ENCODE peak calls at places on chromosomes 6 and 20, in four cellular contexts. W is right lobe of liver, N is IMR-90, A is GM23338. Y is an unnamed sample.
A peak's percentile ranks its signal among the peaks of the same experiment; 100 is the strongest.

GRCh38 chr20:10242166-10242565 is 23.5 kb downstream of the SNAP25 start:
- DNase-seq in A (no peak), W (no peak), N (no peak), Y (no peak)

GRCh38 chr6:149834513-149835481 is 29.4 kb downstream of the LRP11 start:
- DNase-seq in A (peak; percentile 81), N (peak; percentile 79), W (no peak), Y (no peak)

GRCh38 chr20:53677447-53678314 is 84.0 kb upstream of the ZNF217 start:
- DNase-seq in W (peak; percentile 85), N (peak; percentile 46), A (peak; percentile 52), Y (no peak)

GRCh38 chr6:106155219-106155830 is 69.2 kb downstream of the PRDM1 start:
- DNase-seq in W (no peak), N (no peak), A (no peak), Y (no peak)

GRCh38 chr6:37242429-37243052 is 15.0 kb upstream of the TBC1D22B start:
- DNase-seq in N (peak; percentile 99), A (no peak), W (no peak), Y (no peak)

GRCh38 chr6:87200469-87201174 is 45.3 kb downstream of the ZNF292 start:
- DNase-seq in A (no peak), N (peak; percentile 41), W (no peak), Y (peak; percentile 34)

GRCh38 chr6:136863752-136864151 is 41.4 kb downstream of the PEX7 start:
- DNase-seq in N (no peak), W (no peak), A (no peak), Y (no peak)

GRCh38 chr6:52305385-52305784 is 20.8 kb upstream of the MCM3 start:
- DNase-seq in N (no peak), A (no peak), W (no peak), Y (no peak)

GRCh38 chr6:56539503-56540105 is 103.1 kb downstream of the DST start:
- DNase-seq in A (no peak), N (no peak), W (no peak), Y (no peak)

GRCh38 chr6:133671376-133671775 is 217.5 kb upstream of the TCF21 start:
- DNase-seq in W (no peak), A (no peak), N (no peak), Y (no peak)

GRCh38 chr6:56491606-56492328 is 150.9 kb downstream of the DST start:
- DNase-seq in A (no peak), W (no peak), N (no peak), Y (no peak)

GRCh38 chr6:33427585-33428218 is 7.8 kb downstream of the SYNGAP1 start:
- DNase-seq in A (peak; percentile 47), N (no peak), W (no peak), Y (peak; percentile 90)

GRCh38 chr6:36840471-36841461 is 1.5 kb upstream of the CPNE5 start:
- DNase-seq in A (peak; percentile 58), W (no peak), N (no peak), Y (no peak)

DNA sequence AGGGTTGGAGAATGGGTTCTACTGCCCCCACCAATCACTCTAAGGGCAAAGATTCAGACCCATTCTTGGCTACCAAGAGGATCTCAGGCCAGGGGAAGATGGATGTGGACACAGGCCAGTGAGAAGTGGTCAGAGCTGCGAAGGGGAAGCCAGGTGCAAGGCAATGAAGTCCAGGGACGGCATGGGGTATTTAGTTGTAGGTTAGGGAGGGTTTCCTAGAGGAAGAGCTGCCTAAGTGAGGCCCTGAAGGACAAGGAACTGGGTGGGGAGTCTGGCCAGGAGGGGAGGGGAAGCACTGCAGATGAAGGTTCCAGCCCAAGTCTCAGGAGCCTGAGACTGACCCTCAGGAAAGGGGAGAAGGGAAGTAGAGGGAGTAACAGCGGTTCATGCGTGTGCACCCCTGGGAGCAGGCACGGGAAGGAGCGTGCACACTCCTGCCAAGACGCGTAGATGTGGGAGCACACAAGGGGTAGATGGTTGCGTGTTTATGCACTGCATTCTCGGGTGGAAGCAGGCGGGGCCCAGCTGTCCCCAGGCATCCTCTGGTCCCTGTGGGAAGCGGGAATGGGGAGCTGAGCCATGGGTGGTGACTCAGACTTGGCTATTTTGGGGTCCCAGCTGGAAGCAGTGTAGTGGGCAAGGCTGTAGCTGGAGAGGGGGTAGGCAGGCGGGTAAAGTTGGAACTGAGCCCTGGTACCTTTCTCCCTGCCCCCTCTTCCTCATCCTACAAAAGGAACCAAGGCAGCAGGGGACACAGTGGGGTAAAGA is 3.3 kb downstream of the ACTL10 start:
- DNase-seq in A (no peak), N (no peak), W (no peak), Y (no peak)
- H3K4me1 ChIP-seq in A (peaks cover 25% of the 10 kb centered on the region), N (peaks cover 28% of the 10 kb centered on the region), W (peaks cover 19% of the 10 kb centered on the region), Y (peaks cover 32% of the 10 kb centered on the region)

DNA sequence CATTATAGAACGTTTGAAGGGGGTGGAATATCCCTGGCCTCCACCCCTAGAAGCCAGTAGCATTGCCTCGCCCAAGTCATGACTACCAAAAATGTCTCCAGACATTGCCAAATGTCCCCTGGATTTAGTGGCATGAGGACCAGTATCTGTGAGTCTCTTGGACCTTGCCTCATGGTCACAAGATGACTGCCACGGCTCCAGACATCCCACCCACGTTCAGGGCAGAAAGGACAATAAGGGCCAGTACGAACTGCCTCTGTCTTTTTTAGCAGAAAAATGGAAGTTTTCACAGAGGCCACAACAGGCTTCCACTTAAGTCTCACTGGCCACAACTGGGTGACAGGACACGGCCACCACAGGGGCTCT is 5.4 kb downstream of the RBM38 start:
- DNase-seq in W (no peak), A (no peak), N (no peak), Y (no peak)
- H3K4me1 ChIP-seq in W (peaks cover 5% of the 10 kb centered on the region), A (no peaks in the 10 kb centered on the region), N (peaks cover 12% of the 10 kb centered on the region), Y (peaks cover 33% of the 10 kb centered on the region)

GRCh38 chr6:21601341-21601740 is 7.8 kb downstream of the SOX4 start:
- DNase-seq in W (no peak), N (no peak), A (peak; percentile 23), Y (no peak)
- H3K4me1 ChIP-seq in W (no peaks in the 10 kb centered on the region), N (peaks cover 4% of the 10 kb centered on the region), A (peaks cover 25% of the 10 kb centered on the region), Y (no peaks in the 10 kb centered on the region)

GRCh38 chr6:21800948-21801438 is 207.4 kb downstream of the SOX4 start:
- DNase-seq in N (peak; percentile 67), W (no peak), A (no peak), Y (no peak)
- H3K4me1 ChIP-seq in N (peaks cover 10% of the 10 kb centered on the region), W (no peaks in the 10 kb centered on the region), A (peaks cover 22% of the 10 kb centered on the region), Y (no peaks in the 10 kb centered on the region)

GRCh38 chr20:36833275-36834020 is 42.5 kb upstream of the TLDC2 start:
- DNase-seq in W (no peak), N (peak; percentile 95), A (no peak), Y (no peak)
- H3K4me1 ChIP-seq in W (peaks cover 2% of the 10 kb centered on the region), N (peaks cover 44% of the 10 kb centered on the region), A (peaks cover 9% of the 10 kb centered on the region), Y (peaks cover 20% of the 10 kb centered on the region)